ENCODE peak calls at places on chromosome X, in four cellular contexts. One of them, this sample, is unnamed.

GRCh38 chrX:9486786-9487185 is 21.9 kb downstream of the TBL1X start:
- DNase-seq in GM12878: no peak
- DNase-seq in HCT116: no peak
- DNase-seq in K562: no peak
- DNase-seq in this sample: no peak

GRCh38 chrX:14290335-14290734 is 239.0 kb upstream of the GLRA2 start:
- DNase-seq in GM12878: no peak
- DNase-seq in HCT116: no peak
- DNase-seq in K562: no peak
- DNase-seq in this sample: no peak

GRCh38 chrX:47628980-47629379 is 750 bp downstream of the CFP start:
- DNase-seq in GM12878: no peak
- DNase-seq in HCT116: no peak
- DNase-seq in K562: no peak
- DNase-seq in this sample: no peak

GRCh38 chrX:37796805-37797204 is 16.9 kb downstream of the CYBB start:
- DNase-seq in GM12878: no peak
- DNase-seq in HCT116: no peak
- DNase-seq in K562: no peak
- DNase-seq in this sample: no peak

GRCh38 chrX:39883664-39884063 is 214.1 kb downstream of the BCOR start:
- DNase-seq in GM12878: no peak
- DNase-seq in HCT116: no peak
- DNase-seq in K562: no peak
- DNase-seq in this sample: no peak

GRCh38 chrX:10022580-10023245 is 55.6 kb downstream of the CLDN34 start:
- DNase-seq in GM12878: no peak
- DNase-seq in HCT116: no peak
- DNase-seq in K562: no peak
- DNase-seq in this sample: no peak

GRCh38 chrX:108036298-108036973 is 8.4 kb upstream of the VSIG1 start:
- DNase-seq in GM12878: no peak
- DNase-seq in HCT116: no peak
- DNase-seq in K562: peak; percentile 17
- DNase-seq in this sample: no peak

GRCh38 chrX:48802089-48802812 is 384 bp downstream of the HDAC6 start:
- DNase-seq in GM12878: peak; percentile 40
- DNase-seq in HCT116: peak; percentile 57
- DNase-seq in K562: peak; percentile 75
- DNase-seq in this sample: peak; percentile 27

GRCh38 chrX:38837389-38837788 is 36.1 kb downstream of the MID1IP1 start:
- DNase-seq in GM12878: no peak
- DNase-seq in HCT116: no peak
- DNase-seq in K562: no peak
- DNase-seq in this sample: no peak

GRCh38 chrX:109600114-109600710 is 24.8 kb downstream of the KCNE5 start:
- DNase-seq in GM12878: no peak
- DNase-seq in HCT116: no peak
- DNase-seq in K562: no peak
- DNase-seq in this sample: peak; percentile 45

DNA sequence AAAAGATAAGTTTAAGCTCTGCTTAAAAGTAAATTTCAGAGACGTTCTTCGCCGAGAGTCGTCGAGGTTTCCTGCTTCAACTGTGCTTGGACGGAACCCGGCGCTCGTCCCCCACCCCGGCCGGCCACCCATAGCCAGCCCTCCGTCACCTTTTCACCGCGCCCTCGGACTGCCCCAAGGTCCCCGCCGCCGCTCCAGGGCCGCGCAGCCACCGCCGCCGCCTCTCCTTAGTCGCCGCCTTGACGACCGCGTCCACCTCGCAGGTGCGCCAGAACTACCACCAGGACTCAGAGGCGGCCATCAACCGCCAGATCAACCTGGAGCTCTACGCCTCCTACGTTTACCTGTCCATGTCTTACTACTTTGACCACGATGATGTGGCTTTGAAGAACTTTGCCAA is 70.8 kb downstream of the FMR1NB start:
- DNase-seq in GM12878: no peak
- DNase-seq in HCT116: no peak
- DNase-seq in K562: no peak
- DNase-seq in this sample: no peak
- TF ChIP-seq EGR1 in GM12878: no peak
- TF ChIP-seq EGR1 in HCT116: no peak
- TF ChIP-seq EGR1 in K562: no peak
- TF ChIP-seq EGR1 in this sample: no peak

DNA sequence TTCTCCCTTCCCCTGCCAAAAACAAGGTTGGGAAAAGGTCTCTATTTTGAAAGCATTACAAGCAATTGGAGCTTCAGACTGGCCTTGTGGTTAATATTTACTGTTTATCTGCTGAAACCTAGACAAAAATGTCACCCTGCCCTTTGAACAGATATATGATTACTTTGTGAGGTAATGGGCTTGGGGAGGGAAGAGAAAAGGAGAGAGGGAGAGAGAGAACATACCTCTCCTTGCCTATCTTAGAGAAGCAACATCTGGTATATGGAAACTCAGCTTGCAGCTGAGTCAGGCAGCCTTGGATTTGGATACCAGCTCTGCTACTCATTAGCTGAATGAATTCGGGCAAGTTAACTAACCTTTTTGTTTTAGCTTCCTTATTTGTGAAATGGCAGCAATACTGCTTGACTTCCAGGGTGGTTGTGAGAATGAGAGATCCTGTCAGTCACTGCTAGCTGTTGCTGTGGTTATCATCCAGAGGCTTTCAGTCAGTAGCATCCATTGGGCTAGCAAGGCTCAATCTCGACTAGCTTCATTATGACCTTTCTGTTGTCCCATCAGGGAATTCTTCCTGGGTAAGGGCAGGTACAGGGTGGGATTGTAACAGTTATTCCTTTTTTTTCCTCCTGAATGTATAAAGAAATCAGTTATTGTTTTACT is 41.1 kb downstream of the ZFX start:
- DNase-seq in GM12878: no peak
- DNase-seq in HCT116: no peak
- DNase-seq in K562: no peak
- DNase-seq in this sample: no peak
- TF ChIP-seq EGR1 in GM12878: no peak
- TF ChIP-seq EGR1 in HCT116: no peak
- TF ChIP-seq EGR1 in K562: no peak
- TF ChIP-seq EGR1 in this sample: no peak

DNA sequence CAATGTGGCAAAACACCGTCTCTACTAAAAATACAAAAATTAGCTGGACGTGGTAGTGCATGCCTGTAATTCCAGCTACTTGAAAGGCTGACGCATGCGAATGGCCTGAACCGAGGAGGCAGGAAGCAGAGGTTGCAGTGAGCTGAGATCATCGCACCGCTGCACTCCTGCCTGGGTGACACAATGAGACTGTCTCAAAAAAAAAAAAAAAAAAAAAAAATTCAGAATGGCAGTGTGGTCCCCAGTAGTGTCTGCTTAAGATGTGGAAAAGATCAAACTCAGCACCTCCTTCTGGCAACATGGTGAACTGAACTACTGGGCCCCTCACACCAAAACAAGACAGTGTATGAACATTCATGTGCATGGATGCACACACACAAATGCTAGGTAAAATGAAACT is 32.2 kb downstream of the SMS start:
- DNase-seq in GM12878: no peak
- DNase-seq in HCT116: no peak
- DNase-seq in K562: no peak
- DNase-seq in this sample: peak; percentile 3
- TF ChIP-seq EGR1 in GM12878: no peak
- TF ChIP-seq EGR1 in HCT116: no peak
- TF ChIP-seq EGR1 in K562: no peak
- TF ChIP-seq EGR1 in this sample: no peak

DNA sequence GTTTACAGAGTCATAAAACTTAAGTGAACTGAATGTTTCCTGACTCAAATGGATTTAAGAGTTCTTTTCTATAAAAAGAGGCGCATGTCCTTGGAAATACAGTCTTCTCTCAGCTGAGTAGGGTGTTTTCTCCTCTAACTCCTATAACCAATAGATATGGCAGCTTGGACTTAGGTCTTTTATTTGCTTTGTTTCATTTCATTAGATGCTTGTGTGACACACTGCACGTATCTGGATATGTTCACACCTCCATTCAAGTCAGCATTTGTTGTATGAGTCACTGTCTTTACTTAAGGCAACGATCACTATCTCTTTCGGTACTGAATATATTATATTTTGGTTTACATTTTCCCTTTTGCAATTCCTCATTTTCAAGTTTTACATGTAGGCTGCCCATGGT is 136.6 kb downstream of the ARSF start:
- DNase-seq in GM12878: no peak
- DNase-seq in HCT116: no peak
- DNase-seq in K562: no peak
- DNase-seq in this sample: no peak
- TF ChIP-seq EGR1 in GM12878: no peak
- TF ChIP-seq EGR1 in HCT116: no peak
- TF ChIP-seq EGR1 in K562: no peak
- TF ChIP-seq EGR1 in this sample: no peak

GRCh38 chrX:134365923-134366322 is 94.0 kb upstream of the HPRT1 start:
- DNase-seq in GM12878: no peak
- DNase-seq in HCT116: no peak
- DNase-seq in K562: no peak
- DNase-seq in this sample: no peak
- TF ChIP-seq EGR1 in GM12878: no peak
- TF ChIP-seq EGR1 in HCT116: no peak
- TF ChIP-seq EGR1 in K562: no peak
- TF ChIP-seq EGR1 in this sample: no peak